ENCODE peak calls at places on chromosome 3, in five cellular contexts. One of them, this sample, is unnamed.

GRCh38 chr3:57803647-57804081 is 47.6 kb downstream of the SLMAP start:
- DNase-seq in fibroblast of lung: peak; percentile 94
- DNase-seq in endothelial cell of umbilical vein: peak; percentile 94
- DNase-seq in SK-N-MC: peak; percentile 18
- DNase-seq in mesendoderm: peak; percentile 89
- DNase-seq in this sample: peak; percentile 97

GRCh38 chr3:155676252-155676981 is 68.5 kb downstream of the PLCH1 start:
- DNase-seq in SK-N-MC: peak; percentile 32
- DNase-seq in endothelial cell of umbilical vein: no peak
- DNase-seq in fibroblast of lung: peak; percentile 68
- DNase-seq in mesendoderm: peak; percentile 57
- DNase-seq in this sample: peak; percentile 58

GRCh38 chr3:136659253-136659652 is 92.9 kb downstream of the STAG1 start:
- DNase-seq in mesendoderm: peak; percentile 78
- DNase-seq in SK-N-MC: peak; percentile 45
- DNase-seq in fibroblast of lung: peak; percentile 93
- DNase-seq in endothelial cell of umbilical vein: peak; percentile 27
- DNase-seq in this sample: no peak

GRCh38 chr3:11601446-11602241 is 42.1 kb downstream of the VGLL4 start:
- DNase-seq in mesendoderm: peak; percentile 84
- DNase-seq in SK-N-MC: no peak
- DNase-seq in endothelial cell of umbilical vein: no peak
- DNase-seq in fibroblast of lung: peak; percentile 74
- DNase-seq in this sample: peak; percentile 51

GRCh38 chr3:132034486-132035464 is at the start of gene CPNE4:
- DNase-seq in mesendoderm: peak; percentile 92
- DNase-seq in endothelial cell of umbilical vein: peak; percentile 60
- DNase-seq in SK-N-MC: peak; percentile 77
- DNase-seq in fibroblast of lung: peak; percentile 44
- DNase-seq in this sample: peak; percentile 10

GRCh38 chr3:69646287-69647067 is 92.8 kb upstream of the MITF start:
- DNase-seq in mesendoderm: no peak
- DNase-seq in fibroblast of lung: no peak
- DNase-seq in SK-N-MC: no peak
- DNase-seq in endothelial cell of umbilical vein: no peak
- DNase-seq in this sample: no peak

GRCh38 chr3:29385056-29385455 is 104.2 kb downstream of the RBMS3 start:
- DNase-seq in fibroblast of lung: peak; percentile 74
- DNase-seq in SK-N-MC: no peak
- DNase-seq in mesendoderm: no peak
- DNase-seq in endothelial cell of umbilical vein: no peak
- DNase-seq in this sample: no peak

GRCh38 chr3:82973810-82974209 is 1212.4 kb upstream of the GBE1 start:
- DNase-seq in SK-N-MC: no peak
- DNase-seq in fibroblast of lung: peak; percentile 1
- DNase-seq in mesendoderm: no peak
- DNase-seq in endothelial cell of umbilical vein: no peak
- DNase-seq in this sample: no peak

GRCh38 chr3:53804697-53805462 is 41.3 kb downstream of the CHDH start:
- DNase-seq in SK-N-MC: no peak
- DNase-seq in endothelial cell of umbilical vein: no peak
- DNase-seq in mesendoderm: peak; percentile 95
- DNase-seq in fibroblast of lung: peak; percentile 78
- DNase-seq in this sample: peak; percentile 45

GRCh38 chr3:155449613-155450267 is 156.3 kb upstream of the STRIT1 start:
- DNase-seq in endothelial cell of umbilical vein: no peak
- DNase-seq in mesendoderm: no peak
- DNase-seq in SK-N-MC: no peak
- DNase-seq in fibroblast of lung: peak; percentile 48
- DNase-seq in this sample: no peak

GRCh38 chr3:143010024-143010423 is 8.7 kb downstream of the U2SURP start:
- DNase-seq in fibroblast of lung: no peak
- DNase-seq in SK-N-MC: no peak
- DNase-seq in endothelial cell of umbilical vein: no peak
- DNase-seq in mesendoderm: no peak
- DNase-seq in this sample: no peak

GRCh38 chr3:24303057-24303754 is 191.4 kb downstream of the THRB start:
- DNase-seq in mesendoderm: peak; percentile 23
- DNase-seq in SK-N-MC: no peak
- DNase-seq in endothelial cell of umbilical vein: no peak
- DNase-seq in fibroblast of lung: no peak
- DNase-seq in this sample: no peak

GRCh38 chr3:116341916-116342315 is 103.4 kb downstream of the LSAMP start:
- DNase-seq in endothelial cell of umbilical vein: no peak
- DNase-seq in mesendoderm: no peak
- DNase-seq in fibroblast of lung: no peak
- DNase-seq in SK-N-MC: no peak
- DNase-seq in this sample: no peak

GRCh38 chr3:59754456-59754855 is 704.6 kb upstream of the CFAP20DC start:
- DNase-seq in SK-N-MC: no peak
- DNase-seq in mesendoderm: no peak
- DNase-seq in endothelial cell of umbilical vein: no peak
- DNase-seq in fibroblast of lung: peak; percentile 22
- DNase-seq in this sample: no peak

GRCh38 chr3:118089563-118089962 is 945.1 kb downstream of the IGSF11 start:
- DNase-seq in endothelial cell of umbilical vein: no peak
- DNase-seq in SK-N-MC: no peak
- DNase-seq in fibroblast of lung: peak; percentile 27
- DNase-seq in mesendoderm: no peak
- DNase-seq in this sample: peak; percentile 12

GRCh38 chr3:19173945-19174344 is 25.6 kb downstream of the KCNH8 start:
- DNase-seq in fibroblast of lung: no peak
- DNase-seq in SK-N-MC: no peak
- DNase-seq in mesendoderm: peak; percentile 81
- DNase-seq in endothelial cell of umbilical vein: no peak
- DNase-seq in this sample: no peak

GRCh38 chr3:179286331-179286730 is 35.4 kb upstream of the KCNMB3 start:
- DNase-seq in endothelial cell of umbilical vein: no peak
- DNase-seq in mesendoderm: no peak
- DNase-seq in fibroblast of lung: no peak
- DNase-seq in SK-N-MC: no peak
- DNase-seq in this sample: no peak

GRCh38 chr3:23748398-23749110 is 57.2 kb upstream of the UBE2E1 start:
- DNase-seq in mesendoderm: no peak
- DNase-seq in fibroblast of lung: no peak
- DNase-seq in SK-N-MC: peak; percentile 35
- DNase-seq in endothelial cell of umbilical vein: no peak
- DNase-seq in this sample: peak; percentile 17

GRCh38 chr3:24365168-24365567 is 129.5 kb downstream of the THRB start:
- DNase-seq in endothelial cell of umbilical vein: peak; percentile 97
- DNase-seq in SK-N-MC: no peak
- DNase-seq in fibroblast of lung: peak; percentile 85
- DNase-seq in mesendoderm: no peak
- DNase-seq in this sample: peak; percentile 98

GRCh38 chr3:109023656-109024254 is 70.1 kb upstream of the GUCA1C start:
- DNase-seq in endothelial cell of umbilical vein: peak; percentile 44
- DNase-seq in mesendoderm: peak; percentile 41
- DNase-seq in fibroblast of lung: peak; percentile 39
- DNase-seq in SK-N-MC: no peak
- DNase-seq in this sample: peak; percentile 58

GRCh38 chr3:98563661-98564281 is 29.6 kb downstream of the CPOX start:
- DNase-seq in endothelial cell of umbilical vein: no peak
- DNase-seq in fibroblast of lung: peak; percentile 79
- DNase-seq in mesendoderm: no peak
- DNase-seq in SK-N-MC: peak; percentile 34
- DNase-seq in this sample: peak; percentile 81

GRCh38 chr3:15541371-15541770 is 19.9 kb upstream of the COLQ start:
- DNase-seq in endothelial cell of umbilical vein: no peak
- DNase-seq in SK-N-MC: no peak
- DNase-seq in mesendoderm: no peak
- DNase-seq in fibroblast of lung: no peak
- DNase-seq in this sample: no peak

GRCh38 chr3:183210862-183211341 is 42.2 kb upstream of the B3GNT5 start:
- DNase-seq in mesendoderm: no peak
- DNase-seq in fibroblast of lung: no peak
- DNase-seq in SK-N-MC: no peak
- DNase-seq in endothelial cell of umbilical vein: no peak
- DNase-seq in this sample: peak; percentile 36

GRCh38 chr3:40417845-40418543 is 31.0 kb downstream of the ENTPD3 start:
- DNase-seq in mesendoderm: no peak
- DNase-seq in fibroblast of lung: no peak
- DNase-seq in SK-N-MC: no peak
- DNase-seq in endothelial cell of umbilical vein: no peak
- DNase-seq in this sample: peak; percentile 84

GRCh38 chr3:71838406-71838805 is 53.5 kb upstream of the PROK2 start:
- DNase-seq in endothelial cell of umbilical vein: no peak
- DNase-seq in fibroblast of lung: no peak
- DNase-seq in SK-N-MC: no peak
- DNase-seq in mesendoderm: peak; percentile 92
- DNase-seq in this sample: no peak

GRCh38 chr3:107271787-107272387 is 105.4 kb upstream of the CCDC54 start:
- DNase-seq in SK-N-MC: no peak
- DNase-seq in mesendoderm: peak; percentile 55
- DNase-seq in fibroblast of lung: peak; percentile 40
- DNase-seq in endothelial cell of umbilical vein: peak; percentile 36
- DNase-seq in this sample: peak; percentile 60

GRCh38 chr3:105365536-105366301 is 990 bp upstream of the ALCAM start:
- DNase-seq in mesendoderm: peak; percentile 59
- DNase-seq in fibroblast of lung: peak; percentile 66
- DNase-seq in endothelial cell of umbilical vein: no peak
- DNase-seq in SK-N-MC: no peak
- DNase-seq in this sample: no peak

DNA sequence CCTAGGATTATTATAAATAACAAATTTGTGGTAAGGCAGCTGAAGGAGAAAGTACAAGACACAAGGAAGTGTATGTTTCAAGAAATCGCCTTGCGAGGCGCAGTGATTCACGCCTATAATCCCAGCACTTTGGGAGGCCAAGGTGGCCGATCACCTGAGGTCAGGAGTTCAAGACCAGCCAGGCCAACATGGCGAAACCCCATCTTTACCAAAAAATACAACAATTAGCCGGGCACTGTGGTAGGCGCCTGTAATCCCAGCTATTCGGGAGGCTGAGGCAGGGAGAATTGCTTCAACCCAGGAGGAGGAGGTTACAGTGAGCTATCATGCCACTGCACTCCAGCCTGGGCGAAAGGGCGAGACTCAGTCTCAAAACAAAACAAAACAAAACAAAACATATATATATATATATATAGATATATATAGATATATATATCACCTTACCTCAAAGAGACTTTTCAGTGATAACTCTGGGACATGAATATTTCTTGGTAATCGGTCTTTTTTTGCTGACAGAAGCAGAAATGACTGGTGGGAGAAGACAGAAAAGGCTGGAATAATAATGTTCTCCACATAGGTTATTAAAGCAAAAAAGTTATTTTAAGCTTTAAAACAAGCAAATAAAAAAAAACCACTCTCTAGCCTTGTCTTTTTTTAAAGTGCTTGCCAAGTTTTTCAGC is 52.3 kb downstream of the TRANK1 start:
- DNase-seq in endothelial cell of umbilical vein: no peak
- DNase-seq in fibroblast of lung: no peak
- DNase-seq in SK-N-MC: no peak
- DNase-seq in mesendoderm: no peak
- DNase-seq in this sample: no peak
- H3K9ac ChIP-seq in endothelial cell of umbilical vein: no peak overlapping the region
- H3K9ac ChIP-seq in fibroblast of lung: no peak overlapping the region
- H3K9ac ChIP-seq in SK-N-MC: no peak overlapping the region
- H3K9ac ChIP-seq in mesendoderm: no peak overlapping the region
- H3K9ac ChIP-seq in this sample: no peak overlapping the region

GRCh38 chr3:184583345-184584000 is 21.9 kb downstream of the EPHB3 start:
- DNase-seq in SK-N-MC: no peak
- DNase-seq in fibroblast of lung: no peak
- DNase-seq in mesendoderm: no peak
- DNase-seq in endothelial cell of umbilical vein: no peak
- DNase-seq in this sample: no peak

GRCh38 chr3:184584001-184584891 is 22.7 kb downstream of the EPHB3 start:
- DNase-seq in endothelial cell of umbilical vein: no peak
- DNase-seq in SK-N-MC: no peak
- DNase-seq in mesendoderm: peak; percentile 98
- DNase-seq in fibroblast of lung: no peak
- DNase-seq in this sample: no peak

GRCh38 chr3:184581331-184582210 is 20.0 kb downstream of the EPHB3 start:
- DNase-seq in endothelial cell of umbilical vein: no peak
- DNase-seq in mesendoderm: no peak
- DNase-seq in SK-N-MC: no peak
- DNase-seq in fibroblast of lung: no peak
- DNase-seq in this sample: no peak

GRCh38 chr3:184582583-184582982 is 21.0 kb downstream of the EPHB3 start:
- DNase-seq in SK-N-MC: no peak
- DNase-seq in endothelial cell of umbilical vein: no peak
- DNase-seq in mesendoderm: peak; percentile 95
- DNase-seq in fibroblast of lung: no peak
- DNase-seq in this sample: no peak

DNA sequence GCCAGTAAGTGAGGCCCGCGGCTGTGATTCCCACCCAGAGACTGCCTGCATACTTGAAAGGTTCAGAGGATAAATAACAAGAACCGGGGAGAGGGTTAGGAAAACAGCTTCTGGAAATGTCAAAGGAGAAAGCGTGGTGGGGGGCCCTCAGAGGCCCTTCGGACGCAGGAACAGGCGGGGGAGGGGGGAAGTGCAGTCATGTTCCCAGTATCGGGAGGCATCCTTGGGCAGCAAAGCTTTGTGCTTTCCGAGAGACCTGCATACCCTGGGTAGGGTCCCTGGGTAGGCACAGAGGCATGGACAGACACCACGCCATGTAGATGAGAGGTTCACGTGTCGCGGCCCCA is 21.4 kb downstream of the EPHB3 start:
- DNase-seq in SK-N-MC: no peak
- DNase-seq in fibroblast of lung: no peak
- DNase-seq in endothelial cell of umbilical vein: no peak
- DNase-seq in mesendoderm: peak; percentile 51
- DNase-seq in this sample: no peak
- H3K9ac ChIP-seq in SK-N-MC: no peak overlapping the region
- H3K9ac ChIP-seq in fibroblast of lung: peak overlapping the region; percentile 73
- H3K9ac ChIP-seq in endothelial cell of umbilical vein: no peak overlapping the region
- H3K9ac ChIP-seq in mesendoderm: peak overlapping the region; percentile 88
- H3K9ac ChIP-seq in this sample: no peak overlapping the region

GRCh38 chr3:13648744-13649096 is 99.8 kb downstream of the FBLN2 start:
- DNase-seq in fibroblast of lung: no peak
- DNase-seq in endothelial cell of umbilical vein: no peak
- DNase-seq in mesendoderm: no peak
- DNase-seq in SK-N-MC: no peak
- DNase-seq in this sample: no peak
- H3K9ac ChIP-seq in fibroblast of lung: no peak overlapping the region
- H3K9ac ChIP-seq in endothelial cell of umbilical vein: no peak overlapping the region
- H3K9ac ChIP-seq in mesendoderm: no peak overlapping the region
- H3K9ac ChIP-seq in SK-N-MC: no peak overlapping the region
- H3K9ac ChIP-seq in this sample: peak overlapping the region; percentile 70

GRCh38 chr3:110816008-110816407 is 255.6 kb upstream of the NECTIN3 start:
- DNase-seq in fibroblast of lung: no peak
- DNase-seq in mesendoderm: no peak
- DNase-seq in SK-N-MC: no peak
- DNase-seq in endothelial cell of umbilical vein: no peak
- DNase-seq in this sample: no peak

GRCh38 chr3:110813541-110813940 is 258.1 kb upstream of the NECTIN3 start:
- DNase-seq in SK-N-MC: no peak
- DNase-seq in endothelial cell of umbilical vein: no peak
- DNase-seq in mesendoderm: peak; percentile 10
- DNase-seq in fibroblast of lung: peak; percentile 37
- DNase-seq in this sample: peak; percentile 27

GRCh38 chr3:110811050-110811449 is 260.6 kb upstream of the NECTIN3 start:
- DNase-seq in fibroblast of lung: peak; percentile 79
- DNase-seq in endothelial cell of umbilical vein: no peak
- DNase-seq in mesendoderm: no peak
- DNase-seq in SK-N-MC: no peak
- DNase-seq in this sample: peak; percentile 67

GRCh38 chr3:110815008-110815583 is 256.5 kb upstream of the NECTIN3 start:
- DNase-seq in endothelial cell of umbilical vein: peak; percentile 74
- DNase-seq in SK-N-MC: no peak
- DNase-seq in mesendoderm: peak; percentile 40
- DNase-seq in fibroblast of lung: peak; percentile 94
- DNase-seq in this sample: peak; percentile 84

GRCh38 chr3:110814170-110815007 is 257.2 kb upstream of the NECTIN3 start:
- DNase-seq in fibroblast of lung: peak; percentile 96
- DNase-seq in mesendoderm: peak; percentile 14
- DNase-seq in SK-N-MC: no peak
- DNase-seq in endothelial cell of umbilical vein: peak; percentile 36
- DNase-seq in this sample: peak; percentile 92
- H3K9ac ChIP-seq in fibroblast of lung: no peak overlapping the region
- H3K9ac ChIP-seq in mesendoderm: no peak overlapping the region
- H3K9ac ChIP-seq in SK-N-MC: no peak overlapping the region
- H3K9ac ChIP-seq in endothelial cell of umbilical vein: no peak overlapping the region
- H3K9ac ChIP-seq in this sample: peak overlapping the region; percentile 56